ENCODE peak calls at places on chromosomes 16 and 17, in five cellular contexts. B is right lobe of liver, K is nephron progenitor cell, D is tibial artery, A is astrocyte of the spinal cord. H is an unnamed sample.

GRCh38 chr16:74734361-74735161 is 33.9 kb upstream of the MLKL start:
- DNase-seq in B (no peak), K (peak), D (no peak), A (no peak), H (no peak)

GRCh38 chr17:48048321-48049140 is at the start of gene NFE2L1:
- DNase-seq in B (peak), K (peak), D (peak), A (peak), H (peak)

GRCh38 chr16:4042581-4042980 is 73.7 kb downstream of the ADCY9 start:
- DNase-seq in B (no peak), K (no peak), D (no peak), A (no peak), H (no peak)

GRCh38 chr17:76511562-76512365 is 10.5 kb upstream of the RHBDF2 start:
- DNase-seq in B (no peak), K (no peak), D (no peak), A (no peak), H (no peak)

GRCh38 chr16:85294810-85295508 is 182.7 kb upstream of the CIBAR2 start:
- DNase-seq in B (no peak), K (no peak), D (no peak), A (no peak), H (no peak)

GRCh38 chr17:31404028-31404949 is 12.8 kb downstream of the RAB11FIP4 start:
- DNase-seq in B (no peak), K (no peak), D (no peak), A (no peak), H (peak)

GRCh38 chr17:59793249-59793648 is 85.8 kb downstream of the VMP1 start:
- DNase-seq in B (no peak), K (no peak), D (no peak), A (no peak), H (no peak)

GRCh38 chr17:51487947-51488346 is 227.6 kb downstream of the UTP18 start:
- DNase-seq in B (no peak), K (peak), D (no peak), A (no peak), H (no peak)

GRCh38 chr17:67067571-67068517 is 23.5 kb downstream of the CACNG1 start:
- DNase-seq in B (no peak), K (no peak), D (no peak), A (no peak), H (no peak)

GRCh38 chr17:56176101-56176500 is 22.8 kb downstream of the ANKFN1 start:
- DNase-seq in B (no peak), K (no peak), D (no peak), A (peak), H (no peak)

GRCh38 chr17:56173026-56173425 is 19.8 kb downstream of the ANKFN1 start:
- DNase-seq in B (no peak), K (no peak), D (no peak), A (no peak), H (peak)

GRCh38 chr17:56174421-56174820 is 21.1 kb downstream of the ANKFN1 start:
- DNase-seq in B (no peak), K (no peak), D (no peak), A (no peak), H (no peak)

GRCh38 chr17:56173958-56174357 is 20.7 kb downstream of the ANKFN1 start:
- DNase-seq in B (no peak), K (no peak), D (no peak), A (no peak), H (peak)

GRCh38 chr17:56175299-56175935 is 22.1 kb downstream of the ANKFN1 start:
- DNase-seq in B (no peak), K (no peak), D (no peak), A (no peak), H (no peak)
- TF ChIP-seq CTCF in B (no peak), K (no peak), D (no peak), A (no peak), H (no peak)

DNA sequence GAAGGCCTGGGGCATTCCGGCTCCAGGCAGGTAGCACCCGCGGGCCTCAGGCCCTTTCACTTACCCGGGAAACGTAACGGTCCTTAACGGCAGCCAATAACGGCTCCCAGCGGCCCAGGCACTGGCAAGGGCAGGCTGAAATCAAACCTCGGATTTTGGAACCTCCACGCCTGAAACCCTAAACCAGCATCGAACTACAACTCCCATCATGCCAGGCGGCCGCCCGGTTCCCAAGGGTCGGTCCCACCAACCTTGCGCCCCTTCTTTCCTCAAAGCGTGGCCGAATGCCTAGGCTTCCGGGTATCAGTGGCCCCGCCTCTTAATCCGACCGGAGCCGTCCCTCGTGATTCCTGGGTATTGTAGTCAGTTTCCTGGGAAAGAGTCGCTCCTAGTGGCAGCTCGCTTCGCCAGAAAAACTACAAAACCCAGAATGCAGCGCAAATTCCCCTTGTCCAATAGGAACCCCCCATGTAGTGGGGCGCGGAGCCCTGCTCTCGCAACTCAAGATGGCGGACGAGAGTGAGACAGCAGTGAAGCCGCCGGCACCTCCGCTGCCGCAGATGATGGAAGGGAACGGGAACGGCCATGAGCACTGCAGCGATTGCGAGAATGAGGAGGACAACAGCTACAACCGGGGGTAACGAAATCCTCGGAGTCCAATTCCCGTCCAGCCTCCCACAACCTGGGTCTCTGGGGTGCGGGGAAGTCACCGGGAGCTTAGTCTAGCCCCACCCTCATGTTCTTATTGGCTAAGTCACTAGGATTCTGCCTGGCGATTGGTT is at the start of gene NMT1:
- DNase-seq in B (peak), K (peak), D (peak), A (peak), H (peak)
- TF ChIP-seq CTCF in B (no peak), K (no peak), D (no peak), A (no peak), H (no peak)

DNA sequence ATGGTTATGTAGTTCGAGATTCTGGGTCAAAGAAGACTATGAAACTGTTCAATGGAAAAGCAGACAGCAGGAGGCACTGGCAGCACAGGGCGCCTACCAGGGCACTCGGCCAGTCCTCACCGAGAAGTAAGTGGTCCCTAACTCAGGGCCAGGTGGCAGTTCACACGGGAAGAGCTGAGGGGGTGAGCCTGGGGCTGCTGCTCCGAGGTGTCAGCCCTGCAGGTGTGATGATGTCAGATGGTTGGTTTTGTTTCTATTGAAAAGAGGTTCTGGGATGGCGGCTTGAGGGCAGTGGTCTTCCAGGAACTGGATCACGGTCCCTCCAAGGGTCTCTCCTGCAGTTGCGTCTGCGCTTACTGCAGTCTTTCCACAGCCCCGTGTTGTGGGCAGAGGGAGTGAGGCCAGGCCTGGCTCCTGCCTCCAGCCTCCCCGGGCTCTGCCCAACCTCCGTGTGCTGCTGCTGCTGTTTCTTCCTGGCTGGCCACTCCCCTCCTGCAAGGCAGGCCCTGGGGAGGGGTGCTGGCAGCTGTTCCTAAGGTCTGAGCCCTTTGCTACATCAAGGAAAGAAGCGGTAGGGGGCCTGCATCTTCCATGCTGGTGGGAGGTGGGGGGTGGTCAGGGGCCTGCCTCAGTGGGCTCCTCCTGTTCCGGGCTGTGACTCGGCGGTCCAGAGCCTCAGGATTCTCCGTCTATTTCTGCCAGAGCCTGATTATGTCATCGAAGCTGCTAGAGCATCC is 22.6 kb downstream of the RNF213 start:
- DNase-seq in B (peak), K (no peak), D (no peak), A (no peak), H (no peak)
- TF ChIP-seq CTCF in B (no peak), K (no peak), D (no peak), A (no peak), H (no peak)

GRCh38 chr17:916315-916714 is 63.3 kb downstream of the NXN start:
- DNase-seq in B (no peak), K (no peak), D (no peak), A (no peak), H (no peak)
- TF ChIP-seq CTCF in B (no peak), K (no peak), D (no peak), A (peak), H (peak)

DNA sequence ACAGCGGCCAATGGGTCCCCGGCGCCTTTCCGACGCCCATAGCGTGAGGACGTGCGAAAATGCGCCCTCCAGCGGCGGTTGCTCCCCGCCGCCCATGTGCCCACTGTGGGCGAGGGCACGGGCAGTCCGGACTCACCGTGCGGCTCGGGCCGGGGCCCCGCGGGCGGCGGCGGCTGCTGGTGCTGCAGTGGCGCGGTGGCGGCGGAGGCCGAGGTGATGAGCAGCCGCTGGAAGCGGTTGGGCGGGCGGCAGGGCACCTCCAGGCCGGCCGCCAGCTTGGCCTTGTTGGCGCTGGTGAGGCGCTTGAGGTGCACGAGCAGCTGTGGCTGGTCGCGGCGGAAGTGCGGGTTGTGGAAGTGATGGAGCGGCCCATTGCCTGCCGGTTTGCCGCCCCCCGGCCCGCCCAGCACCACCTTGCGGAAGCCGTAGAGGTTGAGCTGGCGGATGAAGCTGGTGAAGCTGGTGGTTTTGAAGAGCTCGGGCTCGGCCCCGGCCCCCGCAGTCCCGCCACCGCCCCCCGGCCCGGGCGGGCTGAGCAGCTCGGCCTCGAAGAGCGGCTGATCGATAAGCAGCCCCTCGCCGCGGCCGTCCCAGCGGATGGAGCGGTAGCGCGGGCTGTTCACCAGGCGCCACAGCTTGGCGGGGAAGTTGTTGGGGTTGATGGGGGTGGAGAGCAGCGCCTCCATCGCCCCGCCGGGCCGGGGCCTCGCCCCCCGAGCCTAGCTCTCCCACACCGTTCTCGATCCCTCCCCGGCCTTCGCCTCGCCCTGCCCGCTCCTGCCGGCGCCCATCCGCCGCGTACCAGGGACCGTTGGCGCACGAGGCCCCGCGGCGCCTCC is at the start of gene HSF5:
- DNase-seq in B (peak), K (no peak), D (no peak), A (peak), H (no peak)
- TF ChIP-seq CTCF in B (peak), K (no peak), D (no peak), A (peak), H (no peak)

DNA sequence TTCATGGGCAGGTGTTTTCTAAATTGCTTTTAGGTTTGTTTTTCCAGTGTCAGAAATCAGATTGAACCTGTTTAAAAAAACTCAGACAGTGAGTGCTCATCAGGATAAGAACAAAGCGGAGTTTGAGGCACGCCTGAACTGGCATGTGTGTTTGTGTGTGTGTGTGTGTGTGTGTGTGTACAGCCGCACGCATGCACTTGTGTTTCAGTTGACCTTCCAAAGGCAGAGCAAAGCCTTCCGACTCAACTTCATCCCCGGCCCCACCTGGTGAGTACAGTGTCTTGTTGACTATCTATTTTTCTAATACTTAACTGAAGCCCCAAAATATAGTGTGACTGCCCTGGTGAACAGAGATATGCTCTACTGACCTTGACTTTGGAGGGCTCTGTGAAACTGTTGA is 225.1 kb downstream of the IRX3 start:
- DNase-seq in B (no peak), K (no peak), D (no peak), A (no peak), H (no peak)
- TF ChIP-seq CTCF in B (no peak), K (no peak), D (no peak), A (no peak), H (no peak)